ENCODE peak calls at places on chromosome 19, in eight cellular contexts. N is tibial artery, V is H9, H is Peyer's patch, L is esophagus squamous epithelium, R is neural progenitor cell, C is upper lobe of right lung, T is ovary. X is an unnamed sample.

GRCh38 chr19:14428882-14429416 is 4.2 kb upstream of the PKN1 start:
- DNase-seq in N (no peak), V (no peak), H (no peak), L (no peak), R (no peak), C (no peak), T (no peak), X (no peak)

GRCh38 chr19:34428549-34429285 is 536 bp downstream of the UBA2 start:
- DNase-seq in N (peak; percentile 89), V (no peak), H (peak; percentile 70), L (no peak), R (peak; percentile 61), C (no peak), T (no peak), X (peak; percentile 60)

GRCh38 chr19:56476671-56477428 is at the start of gene ZNF667:
- DNase-seq in N (no peak), V (no peak), H (no peak), L (no peak), R (peak; percentile 7), C (no peak), T (no peak), X (peak; percentile 47)

GRCh38 chr19:42831221-42832019 is 48.1 kb downstream of the PSG1 start:
- DNase-seq in N (no peak), V (no peak), H (no peak), L (no peak), R (no peak), C (no peak), T (no peak), X (no peak)

GRCh38 chr19:5621945-5622464 is 571 bp downstream of the SAFB2 start:
- DNase-seq in N (peak; percentile 69), V (no peak), H (no peak), L (no peak), R (peak; percentile 29), C (no peak), T (no peak), X (peak; percentile 52)

GRCh38 chr19:14476663-14477401 is 1.7 kb upstream of the PTGER1 start:
- DNase-seq in N (no peak), V (no peak), H (no peak), L (no peak), R (no peak), C (no peak), T (no peak), X (no peak)

GRCh38 chr19:11191273-11191755 is 6.0 kb downstream of the KANK2 start:
- DNase-seq in N (peak; percentile 89), V (no peak), H (no peak), L (no peak), R (no peak), C (no peak), T (peak; percentile 64), X (peak; percentile 91)

GRCh38 chr19:5805465-5806132 is 732 bp downstream of the NRTN start:
- DNase-seq in N (no peak), V (peak; percentile 90), H (peak; percentile 89), L (no peak), R (peak; percentile 97), C (peak; percentile 90), T (peak; percentile 63), X (no peak)

GRCh38 chr19:49875801-49876421 is 1.2 kb downstream of the AKT1S1 start:
- DNase-seq in N (peak; percentile 86), V (peak; percentile 65), H (peak; percentile 68), L (no peak), R (peak; percentile 83), C (peak; percentile 86), T (peak; percentile 87), X (peak; percentile 91)

GRCh38 chr19:30360378-30361106 is 11.6 kb upstream of the ZNF536 start:
- DNase-seq in N (no peak), V (no peak), H (no peak), L (no peak), R (peak; percentile 62), C (no peak), T (no peak), X (no peak)

GRCh38 chr19:31352296-31352781 is 3.1 kb upstream of the TSHZ3 start:
- DNase-seq in N (no peak), V (peak; percentile 55), H (no peak), L (no peak), R (peak; percentile 38), C (no peak), T (no peak), X (no peak)

GRCh38 chr19:39474139-39474620 is 6.5 kb upstream of the TIMM50 start:
- DNase-seq in N (peak; percentile 73), V (peak; percentile 84), H (peak; percentile 67), L (no peak), R (peak; percentile 77), C (peak; percentile 82), T (peak; percentile 69), X (no peak)

GRCh38 chr19:49690656-49691242 is at the start of gene CPT1C:
- DNase-seq in N (peak; percentile 86), V (peak; percentile 93), H (peak; percentile 74), L (no peak), R (peak; percentile 95), C (peak; percentile 85), T (peak; percentile 87), X (peak; percentile 90)

GRCh38 chr19:7191946-7192691 is 102.1 kb downstream of the INSR start:
- DNase-seq in N (no peak), V (no peak), H (no peak), L (no peak), R (no peak), C (no peak), T (no peak), X (no peak)

GRCh38 chr19:4640247-4641000 is 1.1 kb downstream of the TNFAIP8L1 start:
- DNase-seq in N (no peak), V (no peak), H (peak; percentile 64), L (no peak), R (no peak), C (no peak), T (no peak), X (no peak)

GRCh38 chr19:10206226-10206873 is 11.6 kb upstream of the DNMT1 start:
- DNase-seq in N (no peak), V (no peak), H (no peak), L (no peak), R (no peak), C (peak; percentile 78), T (no peak), X (no peak)

GRCh38 chr19:42053037-42053935 is 16.7 kb downstream of the GRIK5 start:
- DNase-seq in N (no peak), V (no peak), H (no peak), L (no peak), R (no peak), C (no peak), T (no peak), X (no peak)

GRCh38 chr19:5864013-5864720 is 6.2 kb downstream of the FUT5 start:
- DNase-seq in N (no peak), V (no peak), H (no peak), L (no peak), R (no peak), C (no peak), T (no peak), X (no peak)

GRCh38 chr19:5553892-5554291 is 13.9 kb downstream of the TINCR start:
- DNase-seq in N (no peak), V (no peak), H (no peak), L (no peak), R (no peak), C (no peak), T (no peak), X (no peak)

GRCh38 chr19:28388988-28389387 is 824.0 kb downstream of the UQCRFS1 start:
- DNase-seq in N (no peak), V (no peak), H (no peak), L (no peak), R (no peak), C (no peak), T (no peak), X (no peak)

GRCh38 chr19:46944918-46945628 is 74.6 kb upstream of the NPAS1 start:
- DNase-seq in N (peak; percentile 90), V (peak; percentile 61), H (peak; percentile 61), L (no peak), R (peak; percentile 90), C (no peak), T (peak; percentile 44), X (peak; percentile 83)

GRCh38 chr19:45640849-45641273 is 1.7 kb upstream of the EML2 start:
- DNase-seq in N (no peak), V (peak; percentile 86), H (peak; percentile 63), L (no peak), R (peak; percentile 58), C (peak; percentile 72), T (peak; percentile 55), X (no peak)

GRCh38 chr19:45973564-45974338 is at the start of gene NOVA2:
- DNase-seq in N (no peak), V (peak; percentile 96), H (peak; percentile 63), L (no peak), R (peak; percentile 96), C (peak; percentile 76), T (peak; percentile 60), X (peak; percentile 87)

GRCh38 chr19:10690351-10690781 is 10.9 kb upstream of the QTRT1 start:
- DNase-seq in N (peak; percentile 76), V (peak; percentile 35), H (no peak), L (no peak), R (no peak), C (no peak), T (peak; percentile 72), X (no peak)

GRCh38 chr19:43768273-43769050 is 12.3 kb downstream of the KCNN4 start:
- DNase-seq in N (no peak), V (no peak), H (peak; percentile 44), L (no peak), R (no peak), C (peak; percentile 76), T (no peak), X (no peak)

GRCh38 chr19:17075035-17075859 is at the start of the genes HAUS8 and MYO9B:
- DNase-seq in N (peak; percentile 100), V (peak; percentile 99), H (peak; percentile 100), L (peak; percentile 98), R (peak; percentile 100), C (peak; percentile 100), T (peak; percentile 99), X (peak; percentile 100)
- H3K4me1 ChIP-seq in N (no peaks in the 10 kb centered on the region), V (peaks cover 8% of the 10 kb centered on the region), H (peaks cover 35% of the 10 kb centered on the region), L (peaks cover 59% of the 10 kb centered on the region), R (peaks cover 26% of the 10 kb centered on the region), C (peaks cover 45% of the 10 kb centered on the region), T (peaks cover 9% of the 10 kb centered on the region), X (peaks cover 4% of the 10 kb centered on the region)

DNA sequence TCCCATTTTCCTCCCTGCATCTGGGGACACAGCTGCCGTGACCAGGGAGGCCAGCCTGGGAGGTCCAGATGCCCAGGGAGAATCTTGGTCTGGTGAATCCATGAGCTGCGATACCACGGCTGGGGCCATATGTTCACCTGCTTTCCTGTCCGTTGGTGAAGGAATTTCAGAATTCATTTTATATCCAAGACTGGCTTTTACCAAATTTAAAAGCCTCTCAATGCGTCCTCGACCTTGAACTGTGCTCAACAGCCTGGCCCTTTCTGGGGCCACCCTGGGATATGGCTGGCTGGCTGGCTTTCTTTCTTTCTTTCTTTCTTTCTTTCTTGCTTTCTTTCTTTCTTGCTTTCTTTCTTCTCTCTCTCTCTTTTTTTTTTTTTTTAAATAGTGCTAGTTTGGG is 22.2 kb upstream of the GDF15 start:
- DNase-seq in N (no peak), V (no peak), H (no peak), L (no peak), R (no peak), C (no peak), T (peak; percentile 56), X (no peak)
- H3K27me3 ChIP-seq in N (no peaks in the 10 kb centered on the region), V (no peaks in the 10 kb centered on the region), H (no peaks in the 10 kb centered on the region), L (no peaks in the 10 kb centered on the region), R (no peaks in the 10 kb centered on the region), C (no peaks in the 10 kb centered on the region), T (no peaks in the 10 kb centered on the region), X (no peaks in the 10 kb centered on the region)

GRCh38 chr19:54817670-54818536 is 1.6 kb downstream of the KIR3DL1 start:
- DNase-seq in N (no peak), V (no peak), H (no peak), L (no peak), R (no peak), C (no peak), T (no peak), X (no peak)
- H3K27ac ChIP-seq in N (no peak overlapping the region), V (no peak overlapping the region), H (no peak overlapping the region), L (no peak overlapping the region), R (no peak overlapping the region), C (no peak overlapping the region), T (no peak overlapping the region), X (no peak overlapping the region)

GRCh38 chr19:48651682-48652046 is 5.7 kb upstream of the CA11 start:
- DNase-seq in N (no peak), V (no peak), H (no peak), L (no peak), R (no peak), C (no peak), T (no peak), X (no peak)
- H3K4me1 ChIP-seq in N (no peaks in the 10 kb centered on the region), V (no peaks in the 10 kb centered on the region), H (no peaks in the 10 kb centered on the region), L (peaks cover 18% of the 10 kb centered on the region), R (peaks cover under 1% of the 10 kb centered on the region), C (peaks cover 7% of the 10 kb centered on the region), T (peaks cover 2% of the 10 kb centered on the region), X (no peaks in the 10 kb centered on the region)